ENCODE peak calls at places on chromosomes 7 and 10, in ten cellular contexts. One of them, this sample, is unnamed.

GRCh38 chr7:153832160-153832559 is 220.0 kb upstream of the DPP6 start:
- DNase-seq in hepatocyte: no peak
- DNase-seq in prostate gland: no peak
- DNase-seq in CD8-positive, alpha-beta T cell: no peak
- DNase-seq in fibroblast of lung: no peak
- DNase-seq in stomach: no peak
- DNase-seq in SK-N-SH: peak; percentile 23
- DNase-seq in AG04450: no peak
- DNase-seq in neural progenitor cell: no peak
- DNase-seq in cardiac muscle cell: no peak
- DNase-seq in this sample: no peak

GRCh38 chr7:143435266-143435665 is 8.0 kb upstream of the TAS2R60 start:
- DNase-seq in fibroblast of lung: no peak
- DNase-seq in AG04450: no peak
- DNase-seq in SK-N-SH: no peak
- DNase-seq in prostate gland: no peak
- DNase-seq in hepatocyte: no peak
- DNase-seq in stomach: no peak
- DNase-seq in CD8-positive, alpha-beta T cell: no peak
- DNase-seq in cardiac muscle cell: no peak
- DNase-seq in neural progenitor cell: no peak
- DNase-seq in this sample: no peak

GRCh38 chr7:108503112-108504026 is 22.6 kb downstream of the PNPLA8 start:
- DNase-seq in fibroblast of lung: peak; percentile 80
- DNase-seq in hepatocyte: peak; percentile 5
- DNase-seq in stomach: no peak
- DNase-seq in AG04450: peak; percentile 13
- DNase-seq in prostate gland: no peak
- DNase-seq in CD8-positive, alpha-beta T cell: no peak
- DNase-seq in SK-N-SH: no peak
- DNase-seq in cardiac muscle cell: peak; percentile 78
- DNase-seq in neural progenitor cell: no peak
- DNase-seq in this sample: no peak

GRCh38 chr7:130377178-130377577 is 3.1 kb upstream of the CPA1 start:
- DNase-seq in neural progenitor cell: no peak
- DNase-seq in hepatocyte: no peak
- DNase-seq in stomach: no peak
- DNase-seq in prostate gland: no peak
- DNase-seq in fibroblast of lung: no peak
- DNase-seq in SK-N-SH: no peak
- DNase-seq in CD8-positive, alpha-beta T cell: no peak
- DNase-seq in AG04450: no peak
- DNase-seq in cardiac muscle cell: no peak
- DNase-seq in this sample: no peak

GRCh38 chr7:41974835-41975234 is 262.2 kb downstream of the GLI3 start:
- DNase-seq in cardiac muscle cell: no peak
- DNase-seq in prostate gland: no peak
- DNase-seq in hepatocyte: no peak
- DNase-seq in stomach: no peak
- DNase-seq in AG04450: no peak
- DNase-seq in fibroblast of lung: no peak
- DNase-seq in SK-N-SH: no peak
- DNase-seq in neural progenitor cell: no peak
- DNase-seq in CD8-positive, alpha-beta T cell: no peak
- DNase-seq in this sample: no peak

GRCh38 chr7:124688991-124689390 is 76.6 kb downstream of the GPR37 start:
- DNase-seq in CD8-positive, alpha-beta T cell: no peak
- DNase-seq in cardiac muscle cell: no peak
- DNase-seq in SK-N-SH: no peak
- DNase-seq in stomach: no peak
- DNase-seq in AG04450: peak; percentile 68
- DNase-seq in prostate gland: no peak
- DNase-seq in fibroblast of lung: peak; percentile 30
- DNase-seq in hepatocyte: no peak
- DNase-seq in neural progenitor cell: no peak
- DNase-seq in this sample: no peak

GRCh38 chr10:78757542-78757941 is 311.2 kb upstream of the ZMIZ1 start:
- DNase-seq in SK-N-SH: no peak
- DNase-seq in cardiac muscle cell: peak; percentile 74
- DNase-seq in fibroblast of lung: peak; percentile 65
- DNase-seq in prostate gland: no peak
- DNase-seq in CD8-positive, alpha-beta T cell: no peak
- DNase-seq in stomach: no peak
- DNase-seq in neural progenitor cell: no peak
- DNase-seq in hepatocyte: peak; percentile 65
- DNase-seq in AG04450: peak; percentile 32
- DNase-seq in this sample: no peak

GRCh38 chr7:13044309-13044708 is 356.9 kb downstream of the ARL4A start:
- DNase-seq in stomach: no peak
- DNase-seq in SK-N-SH: no peak
- DNase-seq in CD8-positive, alpha-beta T cell: no peak
- DNase-seq in neural progenitor cell: peak; percentile 8
- DNase-seq in fibroblast of lung: no peak
- DNase-seq in cardiac muscle cell: no peak
- DNase-seq in prostate gland: no peak
- DNase-seq in hepatocyte: no peak
- DNase-seq in AG04450: no peak
- DNase-seq in this sample: no peak

DNA sequence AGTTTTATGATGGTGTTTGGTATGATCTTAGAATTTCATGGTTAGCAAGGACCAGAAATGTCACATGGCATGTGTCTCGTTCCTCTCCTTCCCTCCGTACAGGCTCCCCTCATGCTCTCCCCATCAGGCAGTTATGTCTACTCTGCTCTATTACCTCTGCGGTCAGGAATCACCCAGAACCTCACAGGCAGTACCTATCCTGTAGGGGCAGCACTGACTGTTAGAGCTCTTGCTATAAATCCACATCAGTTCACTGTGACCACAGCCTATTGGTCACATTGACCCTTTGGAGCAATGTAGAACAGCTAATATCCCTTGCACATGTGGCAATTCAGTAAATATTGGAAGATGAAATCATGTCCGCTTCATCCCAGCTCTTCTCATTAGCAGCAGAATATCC is 151.8 kb downstream of the WNT2 start:
- DNase-seq in stomach: no peak
- DNase-seq in fibroblast of lung: no peak
- DNase-seq in hepatocyte: no peak
- DNase-seq in prostate gland: no peak
- DNase-seq in CD8-positive, alpha-beta T cell: no peak
- DNase-seq in cardiac muscle cell: no peak
- DNase-seq in SK-N-SH: no peak
- DNase-seq in AG04450: no peak
- DNase-seq in neural progenitor cell: peak; percentile 26
- DNase-seq in this sample: no peak
- TF ChIP-seq CTCF in stomach: no peak
- TF ChIP-seq CTCF in fibroblast of lung: no peak
- TF ChIP-seq CTCF in hepatocyte: no peak
- TF ChIP-seq CTCF in prostate gland: no peak
- TF ChIP-seq CTCF in CD8-positive, alpha-beta T cell: no peak
- TF ChIP-seq CTCF in cardiac muscle cell: no peak
- TF ChIP-seq CTCF in SK-N-SH: peak; percentile 12
- TF ChIP-seq CTCF in AG04450: no peak
- TF ChIP-seq CTCF in neural progenitor cell: peak; percentile 36
- TF ChIP-seq CTCF in this sample: no peak

GRCh38 chr10:86363833-86364511 is 2.6 kb downstream of the GRID1 start:
- DNase-seq in stomach: no peak
- DNase-seq in prostate gland: no peak
- DNase-seq in hepatocyte: no peak
- DNase-seq in AG04450: no peak
- DNase-seq in SK-N-SH: no peak
- DNase-seq in fibroblast of lung: no peak
- DNase-seq in cardiac muscle cell: no peak
- DNase-seq in neural progenitor cell: no peak
- DNase-seq in CD8-positive, alpha-beta T cell: no peak
- DNase-seq in this sample: peak; percentile 42

GRCh38 chr10:86362129-86362527 is 4.5 kb downstream of the GRID1 start:
- DNase-seq in stomach: no peak
- DNase-seq in SK-N-SH: no peak
- DNase-seq in AG04450: no peak
- DNase-seq in neural progenitor cell: no peak
- DNase-seq in hepatocyte: no peak
- DNase-seq in CD8-positive, alpha-beta T cell: no peak
- DNase-seq in cardiac muscle cell: no peak
- DNase-seq in prostate gland: no peak
- DNase-seq in fibroblast of lung: no peak
- DNase-seq in this sample: no peak

GRCh38 chr10:86362566-86363183 is 3.9 kb downstream of the GRID1 start:
- DNase-seq in CD8-positive, alpha-beta T cell: no peak
- DNase-seq in fibroblast of lung: no peak
- DNase-seq in prostate gland: no peak
- DNase-seq in neural progenitor cell: no peak
- DNase-seq in SK-N-SH: no peak
- DNase-seq in hepatocyte: no peak
- DNase-seq in cardiac muscle cell: no peak
- DNase-seq in stomach: no peak
- DNase-seq in AG04450: no peak
- DNase-seq in this sample: no peak

GRCh38 chr10:86364551-86365345 is 1.8 kb downstream of the GRID1 start:
- DNase-seq in CD8-positive, alpha-beta T cell: no peak
- DNase-seq in hepatocyte: no peak
- DNase-seq in SK-N-SH: no peak
- DNase-seq in neural progenitor cell: peak; percentile 82
- DNase-seq in prostate gland: no peak
- DNase-seq in cardiac muscle cell: peak; percentile 20
- DNase-seq in stomach: no peak
- DNase-seq in AG04450: no peak
- DNase-seq in fibroblast of lung: no peak
- DNase-seq in this sample: peak; percentile 24

GRCh38 chr10:86363184-86363832 is 3.3 kb downstream of the GRID1 start:
- DNase-seq in hepatocyte: peak; percentile 81
- DNase-seq in fibroblast of lung: no peak
- DNase-seq in stomach: peak; percentile 50
- DNase-seq in cardiac muscle cell: peak; percentile 27
- DNase-seq in SK-N-SH: no peak
- DNase-seq in neural progenitor cell: peak; percentile 88
- DNase-seq in prostate gland: peak; percentile 48
- DNase-seq in AG04450: no peak
- DNase-seq in CD8-positive, alpha-beta T cell: no peak
- DNase-seq in this sample: peak; percentile 65
- H3K4me3 ChIP-seq in hepatocyte: peak overlapping the region; percentile 23
- H3K4me3 ChIP-seq in fibroblast of lung: no peak overlapping the region
- H3K4me3 ChIP-seq in stomach: peak overlapping the region; percentile 36
- H3K4me3 ChIP-seq in cardiac muscle cell: peak overlapping the region; percentile 36
- H3K4me3 ChIP-seq in SK-N-SH: no peak overlapping the region
- H3K4me3 ChIP-seq in neural progenitor cell: peak overlapping the region; percentile 48
- H3K4me3 ChIP-seq in prostate gland: peak overlapping the region; percentile 31
- H3K4me3 ChIP-seq in AG04450: no peak overlapping the region
- H3K4me3 ChIP-seq in CD8-positive, alpha-beta T cell: no peak overlapping the region
- H3K4me3 ChIP-seq in this sample: peak overlapping the region; percentile 30

GRCh38 chr10:23371073-23371472 is 26.5 kb upstream of the C10orf67 start:
- DNase-seq in cardiac muscle cell: no peak
- DNase-seq in CD8-positive, alpha-beta T cell: no peak
- DNase-seq in neural progenitor cell: no peak
- DNase-seq in stomach: no peak
- DNase-seq in fibroblast of lung: no peak
- DNase-seq in AG04450: no peak
- DNase-seq in hepatocyte: no peak
- DNase-seq in prostate gland: no peak
- DNase-seq in SK-N-SH: no peak
- DNase-seq in this sample: no peak

GRCh38 chr10:23368816-23369640 is 24.4 kb upstream of the C10orf67 start:
- DNase-seq in AG04450: no peak
- DNase-seq in prostate gland: no peak
- DNase-seq in hepatocyte: no peak
- DNase-seq in stomach: no peak
- DNase-seq in cardiac muscle cell: peak; percentile 21
- DNase-seq in CD8-positive, alpha-beta T cell: no peak
- DNase-seq in neural progenitor cell: no peak
- DNase-seq in SK-N-SH: no peak
- DNase-seq in fibroblast of lung: no peak
- DNase-seq in this sample: no peak

GRCh38 chr10:23364378-23364777 is 19.8 kb upstream of the C10orf67 start:
- DNase-seq in AG04450: no peak
- DNase-seq in neural progenitor cell: no peak
- DNase-seq in prostate gland: no peak
- DNase-seq in fibroblast of lung: no peak
- DNase-seq in stomach: no peak
- DNase-seq in cardiac muscle cell: no peak
- DNase-seq in SK-N-SH: no peak
- DNase-seq in CD8-positive, alpha-beta T cell: no peak
- DNase-seq in hepatocyte: no peak
- DNase-seq in this sample: no peak

GRCh38 chr10:23370106-23370505 is 25.5 kb upstream of the C10orf67 start:
- DNase-seq in AG04450: no peak
- DNase-seq in prostate gland: no peak
- DNase-seq in hepatocyte: peak; percentile 21
- DNase-seq in fibroblast of lung: no peak
- DNase-seq in SK-N-SH: no peak
- DNase-seq in CD8-positive, alpha-beta T cell: no peak
- DNase-seq in cardiac muscle cell: peak; percentile 59
- DNase-seq in stomach: no peak
- DNase-seq in neural progenitor cell: no peak
- DNase-seq in this sample: no peak

DNA sequence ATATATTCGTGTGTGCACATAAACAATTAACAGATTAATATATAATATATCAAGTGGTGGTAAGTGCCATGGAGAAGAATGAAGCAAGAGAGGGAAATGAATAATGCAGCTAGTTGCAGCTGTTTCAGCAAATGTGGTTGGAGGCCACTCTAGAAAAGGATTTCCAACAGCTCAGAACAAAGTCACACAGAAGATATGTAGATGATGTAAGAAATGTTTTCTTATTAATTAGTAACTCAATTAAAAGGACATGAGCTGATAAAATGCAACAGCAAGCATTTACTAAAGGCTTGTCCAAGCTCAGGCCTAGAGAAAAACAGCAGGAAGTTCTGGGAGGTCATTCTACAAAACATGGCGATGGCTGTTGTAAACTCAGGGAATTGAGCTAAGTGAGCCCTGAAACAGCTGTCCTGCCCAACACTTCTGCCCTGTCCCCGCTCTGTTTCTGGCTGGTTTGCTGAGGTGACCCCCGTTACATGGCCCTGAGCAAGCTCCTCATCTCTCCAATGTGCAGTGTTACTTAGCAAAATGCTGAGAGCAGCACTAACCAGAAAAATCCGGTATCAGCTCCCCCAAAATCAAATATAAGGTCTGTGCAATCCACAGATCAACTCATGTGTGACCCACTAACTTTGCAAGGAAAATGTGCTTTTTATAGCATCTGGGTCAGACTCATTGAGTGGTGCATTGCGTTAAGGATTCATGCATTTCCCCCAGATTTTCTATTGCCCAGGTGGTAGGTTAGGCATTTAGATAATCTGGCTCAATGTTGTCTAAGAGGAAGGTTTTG is 23.5 kb upstream of the C10orf67 start:
- DNase-seq in SK-N-SH: no peak
- DNase-seq in stomach: no peak
- DNase-seq in fibroblast of lung: peak; percentile 17
- DNase-seq in hepatocyte: no peak
- DNase-seq in neural progenitor cell: no peak
- DNase-seq in prostate gland: no peak
- DNase-seq in AG04450: no peak
- DNase-seq in CD8-positive, alpha-beta T cell: no peak
- DNase-seq in cardiac muscle cell: peak; percentile 20
- DNase-seq in this sample: no peak
- H3K27ac ChIP-seq in SK-N-SH: no peak overlapping the region
- H3K27ac ChIP-seq in stomach: no peak overlapping the region
- H3K27ac ChIP-seq in fibroblast of lung: no peak overlapping the region
- H3K27ac ChIP-seq in hepatocyte: no peak overlapping the region
- H3K27ac ChIP-seq in neural progenitor cell: no peak overlapping the region
- H3K27ac ChIP-seq in prostate gland: no peak overlapping the region
- H3K27ac ChIP-seq in AG04450: no peak overlapping the region
- H3K27ac ChIP-seq in CD8-positive, alpha-beta T cell: no peak overlapping the region
- H3K27ac ChIP-seq in cardiac muscle cell: no peak overlapping the region
- H3K27ac ChIP-seq in this sample: no peak overlapping the region

GRCh38 chr10:110483633-110484032 is 14.1 kb upstream of the DUSP5 start:
- DNase-seq in prostate gland: no peak
- DNase-seq in fibroblast of lung: no peak
- DNase-seq in AG04450: no peak
- DNase-seq in hepatocyte: no peak
- DNase-seq in cardiac muscle cell: no peak
- DNase-seq in SK-N-SH: no peak
- DNase-seq in CD8-positive, alpha-beta T cell: no peak
- DNase-seq in stomach: no peak
- DNase-seq in neural progenitor cell: no peak
- DNase-seq in this sample: no peak
- TF ChIP-seq CTCF in prostate gland: no peak
- TF ChIP-seq CTCF in fibroblast of lung: no peak
- TF ChIP-seq CTCF in AG04450: no peak
- TF ChIP-seq CTCF in hepatocyte: no peak
- TF ChIP-seq CTCF in cardiac muscle cell: no peak
- TF ChIP-seq CTCF in SK-N-SH: no peak
- TF ChIP-seq CTCF in CD8-positive, alpha-beta T cell: no peak
- TF ChIP-seq CTCF in stomach: no peak
- TF ChIP-seq CTCF in neural progenitor cell: no peak
- TF ChIP-seq CTCF in this sample: no peak